ENCODE peak calls at places on chromosomes 6 and 20, in five cellular contexts. B is GM23248; H is CD8-positive, alpha-beta T cell; K is CD4-positive, CD25-positive, alpha-beta regulatory T cell; C is adrenal gland. Q is an unnamed sample.
A peak's percentile ranks its signal among the peaks of the same experiment; 100 is the strongest.

GRCh38 chr20:41030536-41031242 is 2.1 kb downstream of the TOP1 start:
- DNase-seq in K (no peak), B (peak; percentile 62), H (no peak), C (no peak), Q (peak; percentile 28)

GRCh38 chr6:150293423-150294280 is 75.2 kb upstream of the IYD start:
- DNase-seq in B (peak; percentile 89), C (peak; percentile 16), H (no peak), K (no peak), Q (no peak)

GRCh38 chr6:167706313-167707109 is 120.2 kb upstream of the AFDN start:
- DNase-seq in C (no peak), H (peak; percentile 64), B (no peak), K (peak; percentile 3), Q (no peak)

GRCh38 chr20:34311118-34312023 is 8.2 kb upstream of the AHCY start:
- DNase-seq in H (no peak), B (peak; percentile 58), C (no peak), K (no peak), Q (no peak)

GRCh38 chr6:35945650-35946025 is 24.7 kb upstream of the SRPK1 start:
- DNase-seq in C (no peak), B (peak; percentile 52), H (no peak), K (no peak), Q (no peak)

GRCh38 chr6:44085219-44085618 is 42.0 kb downstream of the MRPL14 start:
- DNase-seq in K (no peak), B (no peak), C (no peak), H (no peak), Q (no peak)

GRCh38 chr20:12969071-12969669 is 39.6 kb upstream of the SPTLC3 start:
- DNase-seq in C (no peak), K (no peak), B (no peak), H (no peak), Q (no peak)

GRCh38 chr6:169701953-169702639 is at the start of the genes C6orf120 and WDR27:
- DNase-seq in H (peak; percentile 97), K (peak; percentile 96), C (peak; percentile 97), B (peak; percentile 100), Q (peak; percentile 93)

GRCh38 chr6:82220167-82220566 is 27.4 kb downstream of the IBTK start:
- DNase-seq in C (no peak), K (no peak), H (no peak), B (no peak), Q (no peak)

GRCh38 chr6:143545976-143546547 is 34.5 kb upstream of the FUCA2 start:
- DNase-seq in B (peak; percentile 48), K (no peak), C (no peak), H (no peak), Q (no peak)

GRCh38 chr6:11918021-11918738 is 93.9 kb upstream of the HIVEP1 start:
- DNase-seq in H (no peak), B (peak; percentile 91), C (no peak), K (no peak), Q (no peak)

GRCh38 chr6:53982361-53983050 is 128.7 kb upstream of the MLIP start:
- DNase-seq in B (peak; percentile 46), C (no peak), H (no peak), K (no peak), Q (no peak)

GRCh38 chr6:159941286-159942113 is 27.4 kb upstream of the IGF2R start:
- DNase-seq in B (peak; percentile 54), H (no peak), C (no peak), K (no peak), Q (no peak)

GRCh38 chr6:167574431-167575097 is 249.7 kb downstream of the TTLL2 start:
- DNase-seq in C (peak; percentile 35), B (no peak), H (peak; percentile 39), K (no peak), Q (no peak)

GRCh38 chr20:56442381-56443365 is 25.8 kb upstream of the RTF2 start:
- DNase-seq in B (no peak), H (no peak), K (no peak), C (no peak), Q (no peak)

GRCh38 chr20:36606171-36607116 is 865 bp downstream of the RAB5IF start:
- DNase-seq in H (peak; percentile 57), K (no peak), C (peak; percentile 55), B (peak; percentile 65), Q (no peak)

GRCh38 chr20:9172908-9173307 is 104.0 kb downstream of the PLCB4 start:
- DNase-seq in C (no peak), K (no peak), H (no peak), B (peak; percentile 6), Q (no peak)

GRCh38 chr20:40966103-40966502 is 62.5 kb upstream of the TOP1 start:
- DNase-seq in H (peak; percentile 29), K (no peak), B (no peak), C (no peak), Q (no peak)

GRCh38 chr20:6956056-6956455 is 188.6 kb downstream of the BMP2 start:
- DNase-seq in B (no peak), H (no peak), C (no peak), K (no peak), Q (no peak)

GRCh38 chr20:6959900-6960312 is 192.4 kb downstream of the BMP2 start:
- DNase-seq in C (no peak), K (no peak), H (no peak), B (no peak), Q (no peak)

GRCh38 chr20:6956574-6956973 is 189.1 kb downstream of the BMP2 start:
- DNase-seq in B (peak; percentile 3), C (no peak), K (no peak), H (no peak), Q (no peak)

GRCh38 chr20:6953611-6954010 is 186.1 kb downstream of the BMP2 start:
- DNase-seq in C (no peak), K (no peak), H (no peak), B (no peak), Q (no peak)

DNA sequence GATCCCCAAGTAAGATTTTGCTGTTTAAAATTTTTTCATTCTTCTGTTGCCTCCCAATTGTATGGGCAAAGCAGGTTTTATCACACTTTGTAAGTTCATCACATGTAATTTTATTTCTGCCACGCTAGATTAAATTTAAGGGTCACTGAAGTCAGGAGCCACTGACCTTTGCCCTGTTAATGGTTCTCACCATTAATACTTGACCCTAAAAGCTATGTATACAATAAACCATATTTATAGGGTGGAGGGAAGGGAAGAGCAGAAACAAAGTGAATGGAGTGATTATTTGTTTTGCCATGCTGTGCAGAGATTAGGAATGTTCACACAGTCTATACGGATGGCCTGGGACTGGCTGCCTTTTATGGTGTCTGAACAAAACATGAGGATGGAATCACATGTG is 186.7 kb downstream of the BMP2 start:
- DNase-seq in B (no peak), K (no peak), C (no peak), H (no peak), Q (no peak)
- H3K9me3 ChIP-seq in B (no peaks in the 10 kb centered on the region), K (peaks cover 13% of the 10 kb centered on the region), C (no peaks in the 10 kb centered on the region), H (no peaks in the 10 kb centered on the region), Q (no peaks in the 10 kb centered on the region)

GRCh38 chr6:132814716-132815570 is 574 bp downstream of the RPS12 start:
- DNase-seq in H (peak; percentile 54), K (peak; percentile 10), B (peak; percentile 43), C (no peak), Q (no peak)
- H3K4me1 ChIP-seq in H (peaks cover 25% of the 10 kb centered on the region), K (peaks cover 33% of the 10 kb centered on the region), B (peaks cover 29% of the 10 kb centered on the region), C (peaks cover 34% of the 10 kb centered on the region), Q (peaks cover 13% of the 10 kb centered on the region)

GRCh38 chr6:31474871-31475286 is 23.1 kb upstream of the MICB start:
- DNase-seq in B (no peak), K (no peak), C (no peak), H (no peak), Q (no peak)
- H3K9me3 ChIP-seq in B (no peaks in the 10 kb centered on the region), K (no peaks in the 10 kb centered on the region), C (no peaks in the 10 kb centered on the region), H (no peaks in the 10 kb centered on the region), Q (no peaks in the 10 kb centered on the region)

DNA sequence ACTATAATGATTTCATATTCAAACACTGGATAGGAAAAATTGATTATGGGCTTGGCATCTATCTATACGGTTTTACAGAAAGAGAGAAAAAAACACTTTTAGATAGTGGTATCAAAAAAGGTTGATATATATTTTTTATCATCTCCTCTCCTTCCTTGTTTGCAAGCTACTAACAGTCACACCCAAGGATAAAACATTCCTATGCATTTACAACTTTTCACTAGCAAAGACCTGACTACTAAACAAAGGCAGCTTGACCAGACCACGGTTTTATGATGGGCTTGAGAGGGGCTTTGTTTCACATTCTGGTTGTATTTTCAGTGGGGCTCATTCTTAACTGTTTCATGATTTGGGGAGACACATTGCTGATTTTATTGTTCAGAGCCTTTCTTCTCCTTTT is 477.6 kb upstream of the CITED2 start:
- DNase-seq in H (no peak), B (no peak), C (no peak), K (no peak), Q (no peak)
- H3K4me1 ChIP-seq in H (no peaks in the 10 kb centered on the region), B (peaks cover 48% of the 10 kb centered on the region), C (peaks cover 9% of the 10 kb centered on the region), K (no peaks in the 10 kb centered on the region), Q (no peaks in the 10 kb centered on the region)

GRCh38 chr6:123213921-123214320 is 217.9 kb downstream of the CLVS2 start:
- DNase-seq in C (no peak), H (no peak), K (no peak), B (no peak), Q (no peak)
- H3K9me3 ChIP-seq in C (no peaks in the 10 kb centered on the region), H (no peaks in the 10 kb centered on the region), K (no peaks in the 10 kb centered on the region), B (no peaks in the 10 kb centered on the region), Q (no peaks in the 10 kb centered on the region)

GRCh38 chr6:42138630-42139619 is 3.5 kb downstream of the C6orf132 start:
- DNase-seq in B (no peak), C (no peak), H (no peak), K (no peak), Q (peak; percentile 47)
- H3K4me1 ChIP-seq in B (peaks cover 35% of the 10 kb centered on the region), C (peaks cover 40% of the 10 kb centered on the region), H (peaks cover 14% of the 10 kb centered on the region), K (peaks cover 10% of the 10 kb centered on the region), Q (peaks cover 25% of the 10 kb centered on the region)

GRCh38 chr6:148925701-148926100 is 178.9 kb downstream of the UST start:
- DNase-seq in H (no peak), K (no peak), C (no peak), B (no peak), Q (no peak)

GRCh38 chr6:148928811-148929210 is 182.0 kb downstream of the UST start:
- DNase-seq in C (no peak), H (no peak), B (no peak), K (no peak), Q (no peak)

GRCh38 chr6:148924226-148924989 is 177.6 kb downstream of the UST start:
- DNase-seq in K (no peak), B (no peak), H (no peak), C (no peak), Q (no peak)

GRCh38 chr6:148927581-148927980 is 180.8 kb downstream of the UST start:
- DNase-seq in B (no peak), C (no peak), H (no peak), K (no peak), Q (no peak)

GRCh38 chr6:148926478-148926877 is 179.6 kb downstream of the UST start:
- DNase-seq in C (no peak), H (no peak), K (no peak), B (no peak), Q (no peak)
- H3K9me3 ChIP-seq in C (no peaks in the 10 kb centered on the region), H (no peaks in the 10 kb centered on the region), K (no peaks in the 10 kb centered on the region), B (no peaks in the 10 kb centered on the region), Q (no peaks in the 10 kb centered on the region)

Q was measured in prostate gland.